ENCODE peak calls at places on chromosomes 12 and 14, in ten cellular contexts. P is CD4-positive, alpha-beta T cell; C is tibial nerve; G is adrenal gland; N is breast epithelium; Y is HCT116; H is body of pancreas; M is aorta; V is pancreas; T is GM23338. A is an unnamed sample. For H3K27me3, the result is how much of the 10 kb centered on the place peaks cover.

GRCh38 chr14:99125616-99126431 is 146.2 kb downstream of the BCL11B start:
- DNase-seq in P (no peak), G (peak), N (no peak), Y (no peak), T (no peak), V (no peak), C (peak), H (no peak), M (peak), A (no peak)

GRCh38 chr14:54537651-54538050 is 27.9 kb downstream of the CGRRF1 start:
- DNase-seq in T (no peak), N (no peak), C (no peak), M (no peak), H (no peak), V (no peak), Y (no peak), G (no peak), P (no peak), A (no peak)

GRCh38 chr12:95342008-95342407 is 124.4 kb downstream of the VEZT start:
- DNase-seq in H (no peak), N (no peak), G (no peak), V (no peak), T (no peak), Y (no peak), P (no peak), C (no peak), M (no peak), A (no peak)

GRCh38 chr14:26598672-26599131 is 869 bp upstream of the NOVA1 start:
- DNase-seq in T (no peak), C (peak), Y (no peak), V (no peak), N (no peak), M (no peak), P (no peak), G (no peak), H (peak), A (no peak)

GRCh38 chr12:124213606-124214347 is 81.1 kb upstream of the RFLNA start:
- DNase-seq in M (no peak), Y (no peak), T (no peak), G (no peak), C (no peak), V (no peak), H (no peak), N (no peak), P (no peak), A (no peak)

GRCh38 chr14:67815573-67816235 is 686 bp downstream of the ZFYVE26 start:
- DNase-seq in H (no peak), N (no peak), T (peak), M (no peak), G (no peak), C (no peak), V (no peak), Y (no peak), P (no peak), A (no peak)

GRCh38 chr12:88266851-88267360 is 124.8 kb downstream of the TMTC3 start:
- DNase-seq in T (no peak), N (no peak), G (no peak), C (no peak), Y (no peak), M (no peak), P (no peak), V (no peak), H (no peak), A (no peak)

GRCh38 chr14:61041704-61042103 is 60.7 kb downstream of the SLC38A6 start:
- DNase-seq in N (no peak), P (no peak), G (no peak), C (no peak), M (no peak), H (no peak), T (no peak), V (no peak), Y (no peak), A (no peak)

GRCh38 chr12:118101051-118101450 is 2.8 kb downstream of the VSIG10 start:
- DNase-seq in P (no peak), H (no peak), T (no peak), C (no peak), M (no peak), G (no peak), V (no peak), Y (no peak), N (no peak), A (no peak)

GRCh38 chr14:104113631-104114420 is 24.6 kb upstream of the KIF26A start:
- DNase-seq in Y (no peak), C (no peak), P (no peak), N (peak), H (peak), T (no peak), M (peak), G (no peak), V (no peak), A (no peak)

GRCh38 chr12:109393437-109394345 is 46.0 kb downstream of the MYO1H start:
- DNase-seq in V (peak), H (peak), P (peak), Y (peak), G (peak), T (peak), C (peak), N (no peak), M (no peak), A (peak)

GRCh38 chr12:18683603-18684002 is 54.2 kb downstream of the PLCZ1 start:
- DNase-seq in V (no peak), M (no peak), Y (no peak), C (no peak), N (no peak), G (no peak), H (no peak), T (no peak), P (no peak), A (no peak)

GRCh38 chr12:66740257-66740656 is 61.4 kb upstream of the GRIP1 start:
- DNase-seq in M (no peak), C (no peak), G (no peak), V (no peak), P (no peak), Y (no peak), T (no peak), N (no peak), H (no peak), A (no peak)

GRCh38 chr14:95759952-95760351 is 46.0 kb upstream of the TCL1A start:
- DNase-seq in T (no peak), M (no peak), N (no peak), V (no peak), C (no peak), P (no peak), Y (no peak), G (no peak), H (no peak), A (peak)

GRCh38 chr12:10829994-10830393 is 3.8 kb upstream of the TAS2R10 start:
- DNase-seq in N (no peak), H (no peak), M (no peak), C (no peak), V (no peak), P (no peak), G (no peak), T (no peak), Y (no peak), A (no peak)

GRCh38 chr12:92288533-92288932 is 142.9 kb upstream of the BTG1 start:
- DNase-seq in Y (no peak), P (no peak), G (no peak), C (peak), V (no peak), M (no peak), H (no peak), T (no peak), N (no peak), A (no peak)

GRCh38 chr12:6425588-6426531 is 18.9 kb upstream of the CD27 start:
- DNase-seq in P (no peak), H (no peak), G (peak), N (no peak), V (no peak), T (no peak), M (no peak), C (no peak), Y (no peak), A (no peak)

GRCh38 chr12:66514581-66514980 is 164.3 kb downstream of the GRIP1 start:
- DNase-seq in C (no peak), G (no peak), T (no peak), N (no peak), H (no peak), P (no peak), V (no peak), M (no peak), Y (no peak), A (no peak)

GRCh38 chr14:65302571-65303184 is 109.9 kb upstream of the FUT8 start:
- DNase-seq in V (peak), H (peak), N (no peak), T (no peak), P (no peak), M (no peak), G (no peak), C (no peak), Y (no peak), A (no peak)

GRCh38 chr12:63918788-63919300 is 74.3 kb downstream of the SRGAP1 start:
- DNase-seq in Y (no peak), C (no peak), T (no peak), H (no peak), P (no peak), G (no peak), M (no peak), V (no peak), N (no peak), A (peak)

GRCh38 chr12:43540474-43540873 is 11.5 kb downstream of the ADAMTS20 start:
- DNase-seq in H (no peak), Y (no peak), P (no peak), N (no peak), M (no peak), V (no peak), C (no peak), T (no peak), G (no peak), A (no peak)

GRCh38 chr12:71763682-71764379 is 9.2 kb downstream of the RAB21 start:
- DNase-seq in H (no peak), Y (no peak), N (no peak), G (no peak), C (no peak), M (no peak), P (no peak), V (no peak), T (no peak), A (no peak)

GRCh38 chr12:47388712-47389111 is 309.0 kb upstream of the AMIGO2 start:
- DNase-seq in Y (no peak), H (no peak), T (peak), G (no peak), C (no peak), P (no peak), N (no peak), V (no peak), M (no peak), A (no peak)

GRCh38 chr12:103505371-103506236 is 9.8 kb upstream of the C12orf42 start:
- DNase-seq in N (no peak), C (no peak), M (no peak), P (no peak), G (no peak), T (no peak), H (no peak), V (no peak), Y (no peak), A (no peak)

GRCh38 chr12:16359512-16360491 is 12.4 kb downstream of the MGST1 start:
- DNase-seq in G (peak), P (no peak), M (peak), T (peak), H (peak), C (peak), Y (peak), V (peak), N (peak), A (peak)

GRCh38 chr14:28751467-28752058 is 15.0 kb upstream of the FOXG1 start:
- DNase-seq in N (no peak), V (no peak), M (no peak), C (no peak), P (no peak), G (peak), Y (peak), H (peak), T (peak), A (peak)

GRCh38 chr14:54597795-54598443 is 31.0 kb downstream of the SAMD4A start:
- DNase-seq in M (no peak), P (no peak), C (no peak), G (no peak), H (no peak), V (no peak), Y (no peak), N (no peak), T (no peak), A (peak)

GRCh38 chr14:72318648-72319047 is 386.4 kb downstream of the RGS6 start:
- DNase-seq in M (no peak), Y (no peak), V (no peak), N (no peak), G (no peak), P (no peak), T (no peak), H (no peak), C (no peak), A (no peak)

GRCh38 chr12:106804668-106805067 is 30.2 kb downstream of the RIC8B start:
- DNase-seq in Y (no peak), P (no peak), T (no peak), V (no peak), C (no peak), G (no peak), N (no peak), M (no peak), H (no peak), A (no peak)

GRCh38 chr12:29983917-29984316 is 200.2 kb upstream of the TMTC1 start:
- DNase-seq in G (no peak), V (no peak), N (no peak), C (no peak), Y (no peak), H (no peak), M (no peak), P (no peak), T (no peak), A (no peak)

GRCh38 chr14:39368261-39368959 is 63.8 kb downstream of the FBXO33 start:
- DNase-seq in C (peak), G (peak), P (peak), M (peak), H (peak), V (peak), N (no peak), T (peak), Y (peak), A (peak)

GRCh38 chr14:74501135-74501614 is 7.6 kb downstream of the ISCA2 start:
- DNase-seq in N (peak), C (peak), P (no peak), T (peak), M (peak), Y (no peak), H (peak), V (peak), G (peak), A (peak)

GRCh38 chr12:107779077-107779840 is 4.8 kb downstream of the ASCL4 start:
- DNase-seq in T (no peak), P (no peak), N (no peak), V (no peak), M (no peak), C (peak), H (no peak), Y (no peak), G (no peak), A (no peak)

GRCh38 chr14:73263606-73264005 is 26.3 kb downstream of the PAPLN start:
- DNase-seq in N (no peak), G (no peak), T (no peak), P (no peak), H (no peak), Y (no peak), C (no peak), M (no peak), V (no peak), A (no peak)

GRCh38 chr14:24576178-24576577 is at the start of gene CTSG:
- DNase-seq in M (no peak), V (no peak), H (no peak), N (no peak), G (no peak), P (no peak), Y (no peak), C (no peak), T (no peak), A (no peak)

GRCh38 chr14:65134651-65135579 is 32.6 kb upstream of the MAX start:
- DNase-seq in G (no peak), M (no peak), V (no peak), P (no peak), T (no peak), N (no peak), C (no peak), H (no peak), Y (no peak), A (peak)

GRCh38 chr12:132603240-132604107 is 6.9 kb downstream of the LRCOL1 start:
- DNase-seq in G (no peak), P (no peak), Y (no peak), H (no peak), T (no peak), N (no peak), C (no peak), V (no peak), M (peak), A (no peak)

GRCh38 chr12:132604108-132605054 is 6.0 kb downstream of the LRCOL1 start:
- DNase-seq in V (no peak), P (no peak), T (no peak), M (peak), N (no peak), H (no peak), G (peak), C (no peak), Y (no peak), A (no peak)

GRCh38 chr12:132605892-132606291 is 4.5 kb downstream of the LRCOL1 start:
- DNase-seq in H (no peak), C (no peak), Y (no peak), P (no peak), N (no peak), V (no peak), M (no peak), T (no peak), G (no peak), A (no peak)

GRCh38 chr12:132606466-132606865 is 3.9 kb downstream of the LRCOL1 start:
- DNase-seq in P (no peak), C (no peak), N (no peak), Y (no peak), T (no peak), H (no peak), G (no peak), M (no peak), V (no peak), A (no peak)

GRCh38 chr12:132605055-132605441 is 5.3 kb downstream of the LRCOL1 start:
- DNase-seq in C (no peak), G (no peak), V (no peak), Y (no peak), T (no peak), P (no peak), H (no peak), N (no peak), M (no peak), A (no peak)
- H3K27me3 ChIP-seq in C (half or more), G (under half), V (under half), Y (under half), T (half or more), P (half or more), H (under half), N (under half), M (under half), A (under half)

GRCh38 chr12:54017845-54018607 is 9.2 kb downstream of the HOXC8 start:
- DNase-seq in M (peak), T (peak), H (peak), P (peak), V (peak), G (peak), N (peak), C (peak), Y (peak), A (peak)
- H3K27me3 ChIP-seq in M (under half), T (half or more), H (under half), P (half or more), V (under half), G (under half), N (under half), C (under half), Y (under half), A (under half)

GRCh38 chr12:128551266-128552025 is 272.3 kb downstream of the SLC15A4 start:
- DNase-seq in T (no peak), Y (no peak), N (no peak), V (peak), H (peak), C (no peak), M (no peak), G (no peak), P (no peak), A (no peak)
- H3K27me3 ChIP-seq in T (under half), Y (under half), N (under half), V (under half), H (under half), C (under half), M (under half), G (under half), P (under half), A (under half)

DNA sequence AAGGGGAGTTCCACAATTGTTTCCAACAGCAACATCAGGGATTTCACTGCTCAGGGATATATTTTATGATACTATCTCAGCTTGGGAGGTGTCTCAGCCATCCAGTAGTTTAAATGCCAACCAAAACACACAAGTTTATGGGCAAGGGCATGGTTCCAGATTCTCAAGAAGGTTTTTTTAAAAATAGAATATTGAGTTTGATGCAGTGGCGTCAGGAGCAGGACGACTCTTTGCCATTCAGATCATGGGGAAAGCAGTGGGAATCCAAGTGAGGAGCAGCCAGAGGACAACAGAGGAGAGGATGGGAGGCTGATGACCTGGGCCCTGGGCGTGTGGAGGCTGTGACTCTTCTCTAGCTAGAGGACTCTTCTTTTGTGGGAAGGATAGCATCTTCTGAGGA is 25.7 kb downstream of the TSHR start:
- DNase-seq in N (no peak), V (no peak), M (no peak), Y (no peak), P (no peak), C (no peak), T (no peak), H (no peak), G (no peak), A (no peak)
- H3K27me3 ChIP-seq in N (under half), V (under half), M (under half), Y (under half), P (under half), C (under half), T (under half), H (under half), G (under half), A (under half)

A was measured in MG63.